ENCODE peak calls at places on chromosome 18, in five cellular contexts. I, T, L, N and B are unnamed samples.

GRCh38 chr18:3709166-3709565 is 259.2 kb downstream of the TGIF1 start:
- DNase-seq in I (no peak), T (no peak), L (no peak), N (no peak), B (no peak)

GRCh38 chr18:62717059-62717849 is 1.9 kb downstream of the PHLPP1 start:
- DNase-seq in I (peak; percentile 85), T (no peak), L (no peak), N (peak; percentile 49), B (peak; percentile 83)

GRCh38 chr18:5582054-5582453 is 38.3 kb upstream of the EPB41L3 start:
- DNase-seq in I (peak; percentile 83), T (no peak), L (no peak), N (peak; percentile 19), B (no peak)

GRCh38 chr18:27501651-27502050 is 316.5 kb upstream of the CHST9 start:
- DNase-seq in I (no peak), T (no peak), L (no peak), N (no peak), B (no peak)

GRCh38 chr18:28786941-28787340 is 610.0 kb upstream of the CDH2 start:
- DNase-seq in I (no peak), T (no peak), L (no peak), N (no peak), B (no peak)

GRCh38 chr18:2240311-2240705 is 331.0 kb downstream of the METTL4 start:
- DNase-seq in I (no peak), T (no peak), L (no peak), N (no peak), B (no peak)

GRCh38 chr18:37484893-37485834 is 80.4 kb downstream of the CELF4 start:
- DNase-seq in I (peak; percentile 90), T (no peak), L (no peak), N (no peak), B (no peak)

GRCh38 chr18:75358928-75359327 is 68.6 kb downstream of the SMIM21 start:
- DNase-seq in I (no peak), T (no peak), L (no peak), N (peak; percentile 83), B (no peak)

GRCh38 chr18:50877545-50878265 is 1.2 kb upstream of the ME2 start:
- DNase-seq in I (no peak), T (no peak), L (no peak), N (no peak), B (no peak)

GRCh38 chr18:67651438-67651837 is 134.9 kb upstream of the DSEL start:
- DNase-seq in I (no peak), T (no peak), L (no peak), N (no peak), B (no peak)

GRCh38 chr18:4333043-4333442 is 122.1 kb downstream of the DLGAP1 start:
- DNase-seq in I (no peak), T (no peak), L (no peak), N (no peak), B (no peak)

GRCh38 chr18:2709316-2709715 is 53.8 kb downstream of the SMCHD1 start:
- DNase-seq in I (no peak), T (no peak), L (no peak), N (no peak), B (no peak)

GRCh38 chr18:32742620-32743019 is 30.2 kb downstream of the KLHL14 start:
- DNase-seq in I (peak; percentile 43), T (no peak), L (no peak), N (no peak), B (no peak)

GRCh38 chr18:6624271-6624670 is 105.2 kb upstream of the ARHGAP28 start:
- DNase-seq in I (no peak), T (no peak), L (no peak), N (no peak), B (no peak)

GRCh38 chr18:67273288-67273687 is 243.2 kb downstream of the DSEL start:
- DNase-seq in I (no peak), T (no peak), L (no peak), N (no peak), B (no peak)

GRCh38 chr18:908631-909621 is 4.3 kb downstream of the ADCYAP1 start:
- DNase-seq in I (peak; percentile 62), T (no peak), L (no peak), N (no peak), B (no peak)

GRCh38 chr18:57806201-57806890 is 3.2 kb upstream of the ATP8B1 start:
- DNase-seq in I (no peak), T (no peak), L (no peak), N (no peak), B (no peak)

GRCh38 chr18:61335737-61336555 is 2.7 kb downstream of the CDH20 start:
- DNase-seq in I (no peak), T (no peak), L (no peak), N (no peak), B (no peak)

GRCh38 chr18:28584726-28585125 is 407.8 kb upstream of the CDH2 start:
- DNase-seq in I (peak; percentile 70), T (no peak), L (no peak), N (peak; percentile 10), B (peak; percentile 10)

GRCh38 chr18:51491678-51492372 is 294.3 kb upstream of the MEX3C start:
- DNase-seq in I (no peak), T (no peak), L (no peak), N (no peak), B (no peak)

GRCh38 chr18:37710731-37711130 is 145.1 kb upstream of the CELF4 start:
- DNase-seq in I (no peak), T (no peak), L (no peak), N (no peak), B (no peak)

DNA sequence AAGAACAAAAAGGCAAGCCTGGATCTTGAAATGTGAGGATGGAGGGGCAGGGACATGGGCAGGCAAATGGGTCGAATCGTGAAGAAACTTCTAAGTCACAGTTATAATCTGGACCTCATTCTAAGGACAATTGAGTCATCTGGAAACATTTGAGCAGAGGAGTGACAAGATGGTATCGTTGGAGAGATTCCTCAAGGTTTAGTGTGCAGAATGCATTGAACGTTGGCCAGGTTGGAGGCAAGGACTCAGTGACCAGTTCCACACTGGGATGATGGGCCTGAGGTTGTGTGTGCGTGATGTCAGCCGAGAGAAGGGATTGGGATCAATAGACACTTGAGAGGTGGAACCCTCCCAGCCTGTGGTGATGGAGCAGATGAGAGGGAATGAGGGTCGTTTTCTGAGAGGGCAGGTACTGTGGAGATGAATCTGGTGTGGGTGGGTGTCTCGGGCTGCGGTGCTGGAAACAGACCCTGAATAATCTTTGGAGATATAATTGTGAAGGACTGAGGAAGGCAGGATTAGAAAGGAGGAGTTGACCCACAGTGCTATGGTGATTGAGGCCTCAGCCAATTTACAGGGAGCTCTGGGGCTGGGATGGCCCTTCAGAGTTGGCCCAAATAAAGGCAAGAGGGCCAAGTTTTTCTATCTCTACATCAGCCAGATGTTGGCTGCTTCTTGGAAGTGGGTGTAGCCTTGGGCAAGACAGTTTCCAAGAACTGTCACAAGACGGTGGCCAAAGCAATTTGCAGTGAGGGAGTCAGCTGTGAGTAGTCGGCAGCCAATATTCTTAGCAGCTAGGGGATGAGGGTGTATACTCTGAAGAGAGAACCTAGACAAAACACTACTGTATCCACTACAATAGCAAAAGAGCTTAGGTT is 5.8 kb upstream of the ZNF532 start:
- DNase-seq in I (no peak), T (no peak), L (no peak), N (no peak), B (no peak)
- H3K27ac ChIP-seq in I (no peak overlapping the region), T (peak overlapping the region; percentile 99), L (peak overlapping the region; percentile 99), N (no peak overlapping the region), B (no peak overlapping the region)

GRCh38 chr18:33818145-33818544 is 240.1 kb downstream of the ASXL3 start:
- DNase-seq in I (no peak), T (no peak), L (no peak), N (no peak), B (no peak)
- H3K27ac ChIP-seq in I (no peak overlapping the region), T (no peak overlapping the region), L (no peak overlapping the region), N (no peak overlapping the region), B (no peak overlapping the region)

GRCh38 chr18:23969664-23970063 is 44.9 kb upstream of the TTC39C start:
- DNase-seq in I (no peak), T (no peak), L (no peak), N (no peak), B (no peak)
- H3K27ac ChIP-seq in I (no peak overlapping the region), T (no peak overlapping the region), L (no peak overlapping the region), N (no peak overlapping the region), B (no peak overlapping the region)

DNA sequence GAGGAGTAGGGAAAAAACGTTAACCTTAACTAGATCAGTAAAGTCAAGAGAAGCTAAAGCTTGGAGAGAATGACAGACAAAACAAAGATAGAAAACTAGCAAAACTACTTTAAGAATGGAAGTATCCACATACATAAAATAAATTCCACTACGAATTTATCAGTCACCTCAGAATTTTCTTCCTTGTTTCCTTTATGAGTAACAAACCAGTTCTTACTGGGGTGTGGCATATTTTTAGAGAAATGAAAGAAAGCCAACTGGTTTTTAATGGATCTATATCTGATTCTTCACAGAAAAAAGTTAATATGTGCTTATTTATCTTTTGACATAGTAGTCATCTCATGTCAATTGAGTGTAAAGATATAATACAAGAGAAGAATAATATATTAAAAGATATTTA is 2033.7 kb upstream of the CELF4 start:
- DNase-seq in I (no peak), T (no peak), L (no peak), N (no peak), B (peak; percentile 6)
- H3K27ac ChIP-seq in I (no peak overlapping the region), T (no peak overlapping the region), L (no peak overlapping the region), N (no peak overlapping the region), B (peak overlapping the region; percentile 29)

DNA sequence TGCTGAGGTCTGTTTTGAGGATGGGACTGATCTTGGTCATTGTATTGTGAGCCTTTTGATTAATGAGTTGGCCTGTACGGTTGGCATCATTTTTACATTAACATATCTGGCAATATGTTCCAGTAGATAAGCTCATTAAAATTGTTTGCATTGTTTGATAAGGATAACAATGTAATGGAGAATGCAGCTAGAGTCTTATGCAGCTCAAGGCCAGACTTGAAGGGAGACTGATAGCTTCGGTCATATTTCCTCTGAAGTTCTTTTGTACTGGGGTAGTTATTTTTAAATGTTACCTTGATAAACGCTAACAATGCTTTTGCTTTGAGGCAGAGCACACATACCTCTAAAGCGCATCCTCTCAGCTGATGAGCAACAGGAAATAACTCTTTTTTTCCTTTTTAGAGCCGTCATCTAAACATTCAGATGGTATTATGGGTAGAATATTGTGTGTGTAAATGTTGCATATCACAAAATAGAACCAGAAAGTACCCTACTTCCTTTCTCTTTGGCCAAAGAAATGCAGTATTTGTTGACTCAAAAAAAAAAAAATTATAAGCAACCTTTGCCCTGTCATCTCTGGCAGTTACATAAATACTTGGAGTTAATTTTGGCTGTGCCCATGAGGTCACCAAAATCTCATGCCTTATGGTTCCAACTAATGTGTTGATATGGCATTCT is 1.3 kb downstream of the MAPRE2 start:
- DNase-seq in I (no peak), T (no peak), L (no peak), N (no peak), B (no peak)
- H3K27ac ChIP-seq in I (no peak overlapping the region), T (peak overlapping the region; percentile 95), L (peak overlapping the region; percentile 93), N (no peak overlapping the region), B (no peak overlapping the region)

GRCh38 chr18:8695932-8696510 is 9.3 kb upstream of the MTCL1 start:
- DNase-seq in I (no peak), T (no peak), L (no peak), N (no peak), B (no peak)
- H3K27ac ChIP-seq in I (no peak overlapping the region), T (no peak overlapping the region), L (no peak overlapping the region), N (no peak overlapping the region), B (no peak overlapping the region)

GRCh38 chr18:77127769-77128671 is 4.6 kb downstream of the MBP start:
- DNase-seq in I (no peak), T (no peak), L (no peak), N (peak; percentile 66), B (peak; percentile 99)
- H3K27ac ChIP-seq in I (no peak overlapping the region), T (no peak overlapping the region), L (peak overlapping the region; percentile 71), N (peak overlapping the region; percentile 54), B (peak overlapping the region; percentile 85)